ENCODE peak calls at places on chromosomes 11 and 22, in four cellular contexts. One of them, this sample, is unnamed.

GRCh38 chr11:18720811-18721575 is 5.0 kb downstream of the IGSF22 start:
- DNase-seq in B cell: peak
- DNase-seq in neural crest cell: peak
- DNase-seq in RWPE1: peak
- DNase-seq in this sample: peak

GRCh38 chr22:29201722-29202230 is 3.9 kb upstream of the EMID1 start:
- DNase-seq in B cell: no peak
- DNase-seq in neural crest cell: no peak
- DNase-seq in RWPE1: no peak
- DNase-seq in this sample: no peak

GRCh38 chr22:32752868-32753520 is 48.5 kb upstream of the TIMP3 start:
- DNase-seq in B cell: no peak
- DNase-seq in neural crest cell: no peak
- DNase-seq in RWPE1: no peak
- DNase-seq in this sample: peak

GRCh38 chr22:47606426-47606825 is 844.0 kb downstream of the TBC1D22A start:
- DNase-seq in B cell: no peak
- DNase-seq in neural crest cell: no peak
- DNase-seq in RWPE1: no peak
- DNase-seq in this sample: no peak

GRCh38 chr11:95074806-95075563 is 8.3 kb downstream of the SRSF8 start:
- DNase-seq in B cell: no peak
- DNase-seq in neural crest cell: no peak
- DNase-seq in RWPE1: no peak
- DNase-seq in this sample: peak

GRCh38 chr11:8932564-8933180 is at the start of gene C11orf16:
- DNase-seq in B cell: no peak
- DNase-seq in neural crest cell: no peak
- DNase-seq in RWPE1: no peak
- DNase-seq in this sample: no peak

GRCh38 chr11:106585061-106585460 is 433.2 kb downstream of the GUCY1A2 start:
- DNase-seq in B cell: no peak
- DNase-seq in neural crest cell: no peak
- DNase-seq in RWPE1: no peak
- DNase-seq in this sample: peak

GRCh38 chr11:11582261-11582701 is 39.5 kb downstream of the GALNT18 start:
- DNase-seq in B cell: no peak
- DNase-seq in neural crest cell: peak
- DNase-seq in RWPE1: no peak
- DNase-seq in this sample: peak

GRCh38 chr11:29452131-29452530 is 564.7 kb downstream of the KCNA4 start:
- DNase-seq in B cell: no peak
- DNase-seq in neural crest cell: no peak
- DNase-seq in RWPE1: no peak
- DNase-seq in this sample: peak

GRCh38 chr11:61071880-61072279 is 30.4 kb upstream of the CD5 start:
- DNase-seq in B cell: no peak
- DNase-seq in neural crest cell: peak
- DNase-seq in RWPE1: no peak
- DNase-seq in this sample: no peak

GRCh38 chr11:112608466-112608865 is 347.8 kb upstream of the PLET1 start:
- DNase-seq in B cell: no peak
- DNase-seq in neural crest cell: no peak
- DNase-seq in RWPE1: no peak
- DNase-seq in this sample: no peak

GRCh38 chr11:74538680-74539079 is 45.2 kb upstream of the LIPT2 start:
- DNase-seq in B cell: no peak
- DNase-seq in neural crest cell: no peak
- DNase-seq in RWPE1: no peak
- DNase-seq in this sample: no peak

GRCh38 chr11:110896358-110896757 is 184.1 kb upstream of the ARHGAP20 start:
- DNase-seq in B cell: no peak
- DNase-seq in neural crest cell: no peak
- DNase-seq in RWPE1: no peak
- DNase-seq in this sample: peak

GRCh38 chr22:50148991-50149721 is 21.4 kb upstream of the PANX2 start:
- DNase-seq in B cell: peak
- DNase-seq in neural crest cell: peak
- DNase-seq in RWPE1: peak
- DNase-seq in this sample: peak

GRCh38 chr11:115054541-115055538 is 376.5 kb downstream of the NXPE2 start:
- DNase-seq in B cell: no peak
- DNase-seq in neural crest cell: no peak
- DNase-seq in RWPE1: no peak
- DNase-seq in this sample: no peak

GRCh38 chr11:89119426-89119825 is 53.6 kb upstream of the GRM5 start:
- DNase-seq in B cell: no peak
- DNase-seq in neural crest cell: no peak
- DNase-seq in RWPE1: no peak
- DNase-seq in this sample: no peak

GRCh38 chr11:36702330-36703054 is 104.5 kb upstream of the RAG2 start:
- DNase-seq in B cell: peak
- DNase-seq in neural crest cell: peak
- DNase-seq in RWPE1: peak
- DNase-seq in this sample: peak

GRCh38 chr11:91869751-91870150 is 354.9 kb upstream of the FAT3 start:
- DNase-seq in B cell: no peak
- DNase-seq in neural crest cell: no peak
- DNase-seq in RWPE1: no peak
- DNase-seq in this sample: no peak

GRCh38 chr11:8749202-8749601 is 66.6 kb downstream of the RPL27A start:
- DNase-seq in B cell: no peak
- DNase-seq in neural crest cell: no peak
- DNase-seq in RWPE1: no peak
- DNase-seq in this sample: no peak

GRCh38 chr22:43114958-43115357 is 4.4 kb downstream of the BIK start:
- DNase-seq in B cell: no peak
- DNase-seq in neural crest cell: no peak
- DNase-seq in RWPE1: no peak
- DNase-seq in this sample: no peak

GRCh38 chr11:65422633-65423515 is at the start of gene NEAT1:
- DNase-seq in B cell: peak
- DNase-seq in neural crest cell: peak
- DNase-seq in RWPE1: peak
- DNase-seq in this sample: peak

GRCh38 chr11:128399186-128399585 is 188.2 kb downstream of the ETS1 start:
- DNase-seq in B cell: peak
- DNase-seq in neural crest cell: no peak
- DNase-seq in RWPE1: peak
- DNase-seq in this sample: peak

GRCh38 chr11:2563216-2564007 is 118.6 kb downstream of the KCNQ1 start:
- DNase-seq in B cell: no peak
- DNase-seq in neural crest cell: no peak
- DNase-seq in RWPE1: no peak
- DNase-seq in this sample: no peak

GRCh38 chr22:22840778-22841177 is 46.8 kb upstream of the IGLL5 start:
- DNase-seq in B cell: no peak
- DNase-seq in neural crest cell: no peak
- DNase-seq in RWPE1: no peak
- DNase-seq in this sample: no peak

GRCh38 chr11:62004473-62004872 is 37.0 kb upstream of the FTH1 start:
- DNase-seq in B cell: no peak
- DNase-seq in neural crest cell: no peak
- DNase-seq in RWPE1: no peak
- DNase-seq in this sample: peak

GRCh38 chr11:125239585-125240331 is 75.2 kb downstream of the PKNOX2 start:
- DNase-seq in B cell: no peak
- DNase-seq in neural crest cell: no peak
- DNase-seq in RWPE1: no peak
- DNase-seq in this sample: no peak

GRCh38 chr11:120248551-120249278 is 8.8 kb downstream of the POU2F3 start:
- DNase-seq in B cell: no peak
- DNase-seq in neural crest cell: no peak
- DNase-seq in RWPE1: peak
- DNase-seq in this sample: peak

GRCh38 chr11:31903225-31904074 is 92.3 kb upstream of the PAX6 start:
- DNase-seq in B cell: no peak
- DNase-seq in neural crest cell: no peak
- DNase-seq in RWPE1: no peak
- DNase-seq in this sample: no peak

GRCh38 chr22:44085743-44086741 is 61.9 kb downstream of the PARVB start:
- DNase-seq in B cell: peak
- DNase-seq in neural crest cell: no peak
- DNase-seq in RWPE1: peak
- DNase-seq in this sample: peak

DNA sequence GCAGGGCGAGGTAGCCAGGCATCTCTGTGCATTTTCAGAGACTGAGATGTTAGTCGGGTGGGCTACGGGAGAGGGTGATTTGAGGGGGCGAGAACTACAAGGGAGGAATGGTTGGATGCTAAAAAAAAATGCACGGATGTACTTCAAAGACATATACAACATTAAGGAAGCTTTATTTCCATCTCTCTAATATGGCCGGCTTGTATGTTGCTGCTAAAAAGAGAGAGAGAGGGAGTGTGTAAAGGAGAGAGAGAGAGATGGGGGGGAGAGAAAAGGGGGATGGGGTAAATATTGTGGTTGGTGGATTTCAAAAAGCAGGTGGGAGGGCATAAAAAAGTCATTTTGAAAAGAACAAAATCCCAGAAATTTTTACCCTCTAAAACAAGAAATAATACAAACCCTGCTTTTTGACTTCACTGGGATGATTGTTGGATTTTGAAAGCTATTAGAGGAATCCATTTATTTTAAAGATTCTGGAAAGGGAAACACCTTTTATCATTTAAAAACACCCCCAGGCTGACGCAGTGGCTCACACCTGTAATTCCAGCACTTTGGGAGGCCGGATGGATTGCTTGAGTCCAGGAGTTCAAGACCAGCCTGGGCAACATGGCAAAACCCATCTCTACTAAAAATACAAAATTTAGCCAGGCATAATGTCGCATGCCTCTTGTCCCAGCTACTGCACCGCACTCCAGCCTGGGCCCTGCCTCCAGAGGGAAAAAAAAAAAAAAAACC is at the start of gene SCN2B:
- DNase-seq in B cell: no peak
- DNase-seq in neural crest cell: no peak
- DNase-seq in RWPE1: peak
- DNase-seq in this sample: no peak
- TF ChIP-seq CTCF in B cell: no peak
- TF ChIP-seq CTCF in neural crest cell: no peak
- TF ChIP-seq CTCF in RWPE1: no peak
- TF ChIP-seq CTCF in this sample: no peak

DNA sequence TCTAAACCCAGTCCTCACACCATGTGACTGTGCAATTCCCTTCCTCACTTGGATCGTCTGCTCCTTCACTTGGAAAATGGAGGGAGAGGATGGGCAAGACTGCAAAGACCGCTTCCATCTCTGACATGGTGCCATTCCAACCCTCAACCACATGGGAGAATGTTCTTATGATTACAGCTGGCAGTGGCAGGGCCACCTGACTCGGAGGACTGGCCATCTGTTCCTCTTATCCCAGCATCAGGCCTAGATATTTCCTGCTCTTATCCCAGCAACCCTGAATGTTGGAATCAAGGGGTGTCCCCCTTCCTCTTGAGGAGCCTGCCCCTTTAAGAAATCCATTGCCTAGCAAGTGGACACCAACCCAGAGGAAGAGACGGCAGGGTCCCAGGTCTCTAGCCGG is 15.4 kb downstream of the DSCAML1 start:
- DNase-seq in B cell: no peak
- DNase-seq in neural crest cell: no peak
- DNase-seq in RWPE1: no peak
- DNase-seq in this sample: no peak
- TF ChIP-seq CTCF in B cell: no peak
- TF ChIP-seq CTCF in neural crest cell: no peak
- TF ChIP-seq CTCF in RWPE1: no peak
- TF ChIP-seq CTCF in this sample: no peak

GRCh38 chr11:67507891-67508485 is at the start of gene CDK2AP2:
- DNase-seq in B cell: peak
- DNase-seq in neural crest cell: peak
- DNase-seq in RWPE1: peak
- DNase-seq in this sample: peak

GRCh38 chr11:67507242-67507890 is 596 bp downstream of the CDK2AP2 start:
- DNase-seq in B cell: no peak
- DNase-seq in neural crest cell: no peak
- DNase-seq in RWPE1: peak
- DNase-seq in this sample: peak

GRCh38 chr11:67504950-67505561 is at the start of gene PITPNM1:
- DNase-seq in B cell: peak
- DNase-seq in neural crest cell: peak
- DNase-seq in RWPE1: peak
- DNase-seq in this sample: peak

GRCh38 chr11:67505605-67506396 is 638 bp upstream of the PITPNM1 start:
- DNase-seq in B cell: peak
- DNase-seq in neural crest cell: peak
- DNase-seq in RWPE1: peak
- DNase-seq in this sample: peak

GRCh38 chr11:67506426-67507032 is 1.4 kb upstream of the PITPNM1 start:
- DNase-seq in B cell: no peak
- DNase-seq in neural crest cell: no peak
- DNase-seq in RWPE1: no peak
- DNase-seq in this sample: no peak
- TF ChIP-seq CTCF in B cell: peak
- TF ChIP-seq CTCF in neural crest cell: peak
- TF ChIP-seq CTCF in RWPE1: peak
- TF ChIP-seq CTCF in this sample: no peak

GRCh38 chr11:44961894-44962293 is 11.2 kb upstream of the TP53I11 start:
- DNase-seq in B cell: no peak
- DNase-seq in neural crest cell: no peak
- DNase-seq in RWPE1: no peak
- DNase-seq in this sample: no peak

GRCh38 chr11:44962464-44962863 is 11.8 kb upstream of the TP53I11 start:
- DNase-seq in B cell: no peak
- DNase-seq in neural crest cell: no peak
- DNase-seq in RWPE1: no peak
- DNase-seq in this sample: no peak

GRCh38 chr11:44963071-44963575 is 12.4 kb upstream of the TP53I11 start:
- DNase-seq in B cell: no peak
- DNase-seq in neural crest cell: no peak
- DNase-seq in RWPE1: no peak
- DNase-seq in this sample: no peak

GRCh38 chr11:44963948-44964347 is 13.3 kb upstream of the TP53I11 start:
- DNase-seq in B cell: no peak
- DNase-seq in neural crest cell: no peak
- DNase-seq in RWPE1: no peak
- DNase-seq in this sample: no peak

DNA sequence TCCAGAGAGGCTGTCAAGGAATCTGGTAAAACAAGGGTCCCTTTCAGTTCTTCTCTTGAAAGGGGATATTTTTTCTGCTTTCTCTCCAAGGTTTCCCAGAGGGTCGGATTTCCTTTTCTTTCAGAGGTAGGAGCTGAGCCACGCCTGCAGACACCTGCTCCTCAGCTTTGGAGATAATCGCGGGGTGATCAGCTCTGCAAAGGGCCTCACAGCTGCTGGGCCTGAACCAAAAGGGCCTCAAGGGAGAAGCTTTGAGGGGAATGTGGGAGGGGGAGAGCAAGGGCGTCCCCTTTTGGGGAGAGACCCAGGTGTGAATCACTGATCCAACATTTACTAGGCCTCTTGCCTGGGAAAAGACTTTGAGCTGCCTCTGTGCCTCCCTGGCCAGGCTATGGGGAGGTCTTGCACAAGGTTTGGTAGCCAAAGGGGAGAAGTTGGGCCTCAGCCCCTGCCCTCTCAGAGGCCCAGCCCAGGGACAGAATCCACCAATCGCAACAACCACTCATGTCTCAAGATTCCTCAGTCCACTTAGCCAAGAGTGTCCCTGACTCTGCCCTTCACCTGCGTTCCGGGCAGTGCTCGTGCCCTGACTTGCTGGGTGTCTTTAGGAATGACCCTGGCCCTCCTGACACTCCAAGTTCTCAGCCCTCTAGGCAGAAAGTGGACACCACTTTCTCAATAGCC is 14.0 kb upstream of the TP53I11 start:
- DNase-seq in B cell: no peak
- DNase-seq in neural crest cell: no peak
- DNase-seq in RWPE1: no peak
- DNase-seq in this sample: no peak
- TF ChIP-seq CTCF in B cell: no peak
- TF ChIP-seq CTCF in neural crest cell: no peak
- TF ChIP-seq CTCF in RWPE1: no peak
- TF ChIP-seq CTCF in this sample: no peak

This sample was measured in fibroblast of pulmonary artery.